ENCODE peak calls at places on chromosome 15, in five cellular contexts. D is breast epithelium, S is fibroblast of the aortic adventitia, M is cardiac fibroblast, I is uterus. L is an unnamed sample.
A peak's percentile ranks its signal among the peaks of the same experiment; 100 is the strongest.

GRCh38 chr15:31489801-31490646 is 163.4 kb downstream of the KLF13 start:
- DNase-seq in D (no peak), I (no peak), S (peak; percentile 75), M (peak; percentile 74), L (peak; percentile 72)

GRCh38 chr15:41605566-41605965 is 46.6 kb downstream of the TYRO3 start:
- DNase-seq in I (no peak), M (no peak), S (no peak), D (no peak), L (no peak)

GRCh38 chr15:61522375-61522774 is 293.3 kb upstream of the RORA start:
- DNase-seq in S (no peak), I (no peak), D (no peak), M (no peak), L (no peak)

GRCh38 chr15:25763206-25763880 is 99.8 kb downstream of the ATP10A start:
- DNase-seq in S (no peak), I (no peak), D (no peak), M (no peak), L (no peak)

GRCh38 chr15:82647835-82648256 is 683 bp upstream of the CPEB1 start:
- DNase-seq in D (no peak), M (no peak), S (no peak), I (peak; percentile 53), L (no peak)

GRCh38 chr15:29668120-29668602 is 154.1 kb downstream of the TJP1 start:
- DNase-seq in I (peak; percentile 25), M (peak; percentile 95), D (no peak), S (peak; percentile 85), L (peak; percentile 94)

GRCh38 chr15:30985081-30985531 is 6.3 kb downstream of the MTMR10 start:
- DNase-seq in I (no peak), M (peak; percentile 48), D (no peak), S (peak; percentile 50), L (no peak)

GRCh38 chr15:36156855-36157521 is 422.4 kb upstream of the CDIN1 start:
- DNase-seq in M (peak; percentile 80), D (peak; percentile 16), I (no peak), S (peak; percentile 48), L (peak; percentile 47)

GRCh38 chr15:70503073-70503745 is 260.1 kb downstream of the UACA start:
- DNase-seq in I (no peak), D (no peak), M (no peak), S (no peak), L (no peak)

GRCh38 chr15:71440479-71441071 is 325.3 kb downstream of the THSD4 start:
- DNase-seq in D (no peak), S (peak; percentile 88), I (no peak), M (peak; percentile 85), L (peak; percentile 66)

GRCh38 chr15:68994149-68994548 is 20.3 kb upstream of the NOX5 start:
- DNase-seq in M (peak; percentile 57), I (no peak), S (peak; percentile 52), D (no peak), L (peak; percentile 17)

GRCh38 chr15:72473670-72474465 is at the start of gene ARIH1:
- DNase-seq in I (peak; percentile 98), D (peak; percentile 95), S (peak; percentile 95), M (peak; percentile 97), L (peak; percentile 94)
- TF ChIP-seq CTCF in I (no peak), D (no peak), S (peak; percentile 46), M (peak; percentile 44), L (peak; percentile 32)

DNA sequence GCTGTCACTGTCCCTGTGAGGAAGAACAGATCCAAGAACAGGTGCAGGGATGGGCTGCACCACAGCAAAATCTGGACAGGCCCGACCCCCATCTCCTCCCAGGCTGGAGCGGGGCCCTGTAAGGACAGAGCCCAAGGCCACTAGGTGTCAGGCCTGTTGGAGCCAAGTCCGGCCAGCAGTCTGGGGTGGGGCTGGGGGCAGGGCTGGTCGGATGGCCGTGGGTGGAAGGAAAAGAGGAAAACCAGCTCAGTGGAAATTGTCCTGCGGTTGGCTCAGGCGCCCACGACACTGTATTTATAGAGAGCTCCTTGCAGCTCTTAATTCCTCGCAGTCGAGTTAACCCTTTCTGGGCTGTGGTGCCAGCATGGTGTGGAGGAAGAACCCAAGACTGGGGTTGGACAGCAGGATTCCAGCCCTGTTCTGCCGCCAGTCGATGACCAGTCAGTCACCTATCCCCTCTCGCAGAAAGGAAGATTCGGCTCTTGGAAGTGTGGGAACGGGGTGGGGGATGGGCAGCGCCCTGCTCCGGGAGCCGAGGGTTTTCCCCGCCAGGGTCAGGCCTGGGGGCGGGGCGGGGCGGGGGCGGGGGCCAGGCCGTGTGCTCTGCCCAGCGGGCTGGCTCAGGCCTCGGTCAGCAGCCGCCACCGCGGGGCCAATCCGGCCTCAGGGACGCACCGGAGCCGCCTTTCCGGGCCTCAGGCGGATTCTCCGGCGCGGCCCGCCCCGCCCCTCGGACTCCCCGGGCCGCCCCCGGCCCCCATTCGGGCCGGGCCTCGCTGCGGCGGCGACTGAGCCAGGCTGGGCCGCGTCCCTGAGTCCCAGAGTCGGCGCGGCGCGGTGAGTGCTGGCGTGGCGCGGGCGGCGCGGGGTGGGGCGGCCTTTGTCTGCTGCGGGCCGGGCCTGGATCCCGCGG is at the start of gene CD276:
- DNase-seq in I (peak; percentile 75), D (peak; percentile 42), M (peak; percentile 61), S (peak; percentile 58), L (peak; percentile 64)
- TF ChIP-seq CTCF in I (no peak), D (no peak), M (no peak), S (peak; percentile 36), L (no peak)

GRCh38 chr15:66401130-66402021 is 14.7 kb downstream of the MAP2K1 start:
- DNase-seq in D (no peak), S (no peak), M (no peak), I (no peak), L (peak; percentile 27)
- TF ChIP-seq CTCF in D (no peak), S (no peak), M (peak; percentile 8), I (no peak), L (no peak)

DNA sequence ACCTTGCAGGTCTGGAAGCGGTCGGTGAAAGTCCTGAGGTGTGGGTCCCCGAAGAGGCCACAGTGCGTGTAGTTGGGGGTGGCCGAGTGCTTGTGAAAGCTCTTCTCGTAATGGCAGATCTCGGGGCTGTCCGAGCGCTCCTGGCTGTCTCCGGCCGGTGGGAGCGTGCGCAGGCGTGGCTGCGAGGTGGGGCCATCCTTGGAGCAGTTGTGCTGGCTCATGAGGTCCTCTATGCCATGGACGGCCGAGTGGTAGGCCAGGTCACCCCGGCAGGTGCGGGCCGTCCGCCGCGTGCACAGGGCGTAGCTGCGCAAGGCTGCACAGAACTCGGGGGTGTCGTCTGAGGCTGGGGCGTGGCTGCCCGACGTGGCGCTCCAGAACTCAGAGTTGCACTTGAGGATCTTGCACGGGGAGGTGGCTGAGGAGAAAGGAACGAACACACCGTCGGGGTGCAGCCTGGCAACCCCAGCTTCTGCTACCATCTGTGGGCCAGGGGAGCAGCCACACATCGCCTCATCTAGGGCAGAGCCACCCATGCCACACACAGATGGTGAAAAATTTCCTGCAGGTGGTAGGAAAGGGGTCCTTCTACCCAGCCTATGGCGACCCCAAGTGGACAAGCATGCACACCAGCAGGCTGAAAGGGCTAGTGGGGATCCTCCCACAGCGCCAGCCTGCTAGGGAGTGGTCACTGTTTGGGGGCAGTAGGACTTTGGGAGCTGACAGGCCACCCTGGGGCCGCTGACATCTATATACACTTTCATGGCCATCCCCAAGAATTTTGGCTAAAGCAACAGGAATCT is 36.7 kb downstream of the RGMA start:
- DNase-seq in M (no peak), D (no peak), I (no peak), S (no peak), L (no peak)
- TF ChIP-seq CTCF in M (no peak), D (no peak), I (no peak), S (no peak), L (no peak)

GRCh38 chr15:80475572-80475971 is 71.4 kb downstream of the ARNT2 start:
- DNase-seq in M (peak; percentile 24), I (no peak), D (no peak), S (no peak), L (no peak)
- TF ChIP-seq CTCF in M (peak; percentile 33), I (no peak), D (no peak), S (peak; percentile 41), L (peak; percentile 14)

GRCh38 chr15:28107894-28108255 is 8.8 kb upstream of the OCA2 start:
- DNase-seq in S (no peak), I (no peak), M (no peak), D (no peak), L (no peak)

GRCh38 chr15:28112101-28112760 is 13.1 kb upstream of the OCA2 start:
- DNase-seq in I (no peak), S (no peak), D (no peak), M (no peak), L (no peak)

GRCh38 chr15:28110416-28110975 is 11.4 kb upstream of the OCA2 start:
- DNase-seq in D (no peak), I (no peak), S (no peak), M (no peak), L (no peak)

GRCh38 chr15:28111552-28111951 is 12.4 kb upstream of the OCA2 start:
- DNase-seq in S (no peak), I (no peak), M (no peak), D (no peak), L (no peak)

GRCh38 chr15:28109626-28110415 is 10.7 kb upstream of the OCA2 start:
- DNase-seq in I (no peak), S (no peak), M (no peak), D (no peak), L (no peak)
- TF ChIP-seq CTCF in I (no peak), S (no peak), M (no peak), D (no peak), L (no peak)

DNA sequence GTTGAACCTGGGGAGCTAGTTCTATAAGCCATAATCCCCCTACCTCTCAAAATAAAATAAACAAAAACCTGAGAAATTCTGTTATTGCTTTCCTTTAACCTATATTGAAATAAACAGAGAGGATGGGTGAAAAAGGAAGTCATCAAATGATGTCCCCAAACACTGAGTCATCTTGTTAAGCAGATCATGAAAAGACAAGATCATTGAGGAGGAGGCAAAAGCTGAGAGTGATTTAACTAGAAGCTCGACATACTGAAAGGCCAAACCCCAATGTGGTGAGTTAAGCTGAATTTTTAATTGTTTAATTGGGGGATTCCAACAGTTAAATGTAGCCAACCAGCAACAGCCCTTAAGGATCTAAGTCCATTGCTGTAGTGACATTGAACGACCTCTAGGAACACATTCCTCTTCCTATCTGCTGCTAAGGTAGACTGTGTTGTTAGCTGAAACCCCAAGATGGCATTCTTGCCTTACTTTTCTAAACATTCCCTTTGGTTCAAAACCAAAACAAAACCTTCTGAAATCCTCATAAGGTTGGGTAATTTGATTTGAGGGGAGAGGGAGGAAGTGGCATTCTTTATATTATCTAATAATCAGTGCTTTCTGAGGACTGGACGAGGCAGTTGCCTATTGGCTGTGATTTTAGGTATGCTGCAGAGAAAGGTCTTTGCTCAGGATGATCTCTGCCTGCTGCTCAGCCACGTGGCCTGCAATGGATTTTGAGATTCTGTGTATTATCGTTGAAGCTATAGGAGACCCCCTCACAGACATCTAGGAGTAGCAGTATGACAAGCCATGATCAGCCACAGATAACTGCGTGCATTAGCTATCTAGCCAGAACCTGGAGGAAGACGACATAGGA is 62.7 kb upstream of the BNIP2 start:
- DNase-seq in D (no peak), I (no peak), M (peak; percentile 32), S (peak; percentile 14), L (peak; percentile 54)
- TF ChIP-seq CTCF in D (no peak), I (no peak), M (peak; percentile 27), S (peak; percentile 30), L (peak; percentile 73)

GRCh38 chr15:98174286-98174685 is 213.8 kb downstream of the ARRDC4 start:
- DNase-seq in I (no peak), M (no peak), D (no peak), S (no peak), L (peak; percentile 33)
- TF ChIP-seq CTCF in I (no peak), M (no peak), D (no peak), S (no peak), L (no peak)

DNA sequence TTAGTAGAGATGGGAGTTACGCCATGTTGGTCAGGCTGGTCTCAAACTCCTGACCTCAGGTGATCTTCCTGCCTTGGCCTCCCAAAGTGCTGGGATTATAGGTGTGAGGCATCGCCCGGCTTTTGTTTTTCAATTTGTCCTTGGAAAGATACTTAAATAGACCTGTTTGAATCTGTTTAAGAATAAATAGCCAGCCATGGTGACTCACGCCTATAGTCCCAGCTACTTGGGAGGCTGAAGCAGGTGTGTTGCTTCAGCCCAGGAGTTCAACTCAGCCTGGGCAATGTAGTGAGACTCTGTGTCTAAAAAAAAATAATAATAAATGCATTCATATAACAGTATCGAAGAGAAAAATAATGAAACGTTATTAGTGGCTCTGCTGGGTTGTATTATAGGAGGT is 17.3 kb downstream of the SNAPC5 start:
- DNase-seq in M (no peak), I (no peak), D (no peak), S (no peak), L (no peak)
- TF ChIP-seq CTCF in M (no peak), I (no peak), D (no peak), S (no peak), L (no peak)